ENCODE peak calls at places on chromosomes 5 and 9, in seven cellular contexts. A is GM12864, W is heart right ventricle, E is H4, G is stomach, C is fibroblast of villous mesenchyme, B is amniotic stem cell. U is an unnamed sample.

GRCh38 chr9:117777823-117778222 is 73.6 kb downstream of the TLR4 start:
- DNase-seq in A (no peak), W (peak), E (no peak), G (no peak), C (no peak), B (no peak), U (no peak)

GRCh38 chr5:150645070-150645700 is 4.7 kb downstream of the SYNPO start:
- DNase-seq in A (no peak), W (peak), E (peak), G (no peak), C (peak), B (no peak), U (no peak)

GRCh38 chr9:19440823-19441580 is 32.2 kb downstream of the ACER2 start:
- DNase-seq in A (no peak), W (no peak), E (no peak), G (no peak), C (peak), B (no peak), U (no peak)

GRCh38 chr5:72494700-72495124 is 12.5 kb downstream of the ZNF366 start:
- DNase-seq in A (no peak), W (no peak), E (no peak), G (no peak), C (peak), B (no peak), U (no peak)

GRCh38 chr5:159781626-159782157 is 134.6 kb upstream of the ADRA1B start:
- DNase-seq in A (no peak), W (no peak), E (no peak), G (no peak), C (no peak), B (no peak), U (no peak)

GRCh38 chr5:136249678-136250266 is 56.8 kb upstream of the SMIM32 start:
- DNase-seq in A (no peak), W (peak), E (peak), G (peak), C (peak), B (peak), U (no peak)

GRCh38 chr5:135625486-135625885 is 46.7 kb upstream of the CXCL14 start:
- DNase-seq in A (no peak), W (no peak), E (no peak), G (no peak), C (no peak), B (no peak), U (no peak)

GRCh38 chr9:5375790-5376477 is 36.3 kb upstream of the RLN1 start:
- DNase-seq in A (no peak), W (no peak), E (no peak), G (no peak), C (no peak), B (no peak), U (no peak)

GRCh38 chr5:111627862-111628261 is 115.5 kb upstream of the STARD4 start:
- DNase-seq in A (no peak), W (no peak), E (no peak), G (no peak), C (no peak), B (no peak), U (no peak)

GRCh38 chr5:116454417-116454927 is 120.2 kb downstream of the SEMA6A start:
- DNase-seq in A (peak), W (peak), E (peak), G (no peak), C (peak), B (peak), U (peak)

GRCh38 chr9:129111762-129112151 is 542 bp downstream of the PTPA start:
- DNase-seq in A (no peak), W (peak), E (no peak), G (peak), C (peak), B (peak), U (no peak)

GRCh38 chr9:35267716-35268115 is 105.9 kb downstream of the UNC13B start:
- DNase-seq in A (no peak), W (no peak), E (no peak), G (no peak), C (peak), B (no peak), U (no peak)

GRCh38 chr5:158819840-158820620 is 279.7 kb downstream of the EBF1 start:
- DNase-seq in A (peak), W (no peak), E (no peak), G (no peak), C (peak), B (peak), U (no peak)

U was measured in GF-D8.